ENCODE peak calls at places on chromosomes 2 and 18, in eight cellular contexts. One of them, this sample, is unnamed.
A peak's percentile ranks its signal among the peaks of the same experiment; 100 is the strongest.

GRCh38 chr18:11840493-11840892 is 10.7 kb upstream of the CHMP1B start:
- DNase-seq in SJSA1: no peak
- DNase-seq in left ventricle myocardium inferior: no peak
- DNase-seq in A673: no peak
- DNase-seq in IMR-90: no peak
- DNase-seq in heart right ventricle: no peak
- DNase-seq in cardiac muscle cell: no peak
- DNase-seq in fibroblast of mammary gland: no peak
- DNase-seq in this sample: no peak

GRCh38 chr2:74233648-74234047 is 35.2 kb downstream of the MTHFD2 start:
- DNase-seq in SJSA1: no peak
- DNase-seq in left ventricle myocardium inferior: no peak
- DNase-seq in A673: no peak
- DNase-seq in IMR-90: no peak
- DNase-seq in heart right ventricle: no peak
- DNase-seq in cardiac muscle cell: no peak
- DNase-seq in fibroblast of mammary gland: no peak
- DNase-seq in this sample: no peak

GRCh38 chr2:204298426-204298825 is 246.8 kb upstream of the PARD3B start:
- DNase-seq in SJSA1: no peak
- DNase-seq in left ventricle myocardium inferior: no peak
- DNase-seq in A673: no peak
- DNase-seq in IMR-90: no peak
- DNase-seq in heart right ventricle: no peak
- DNase-seq in cardiac muscle cell: no peak
- DNase-seq in fibroblast of mammary gland: no peak
- DNase-seq in this sample: no peak

GRCh38 chr2:10078704-10079191 is 1.5 kb downstream of the CYS1 start:
- DNase-seq in SJSA1: no peak
- DNase-seq in left ventricle myocardium inferior: no peak
- DNase-seq in A673: no peak
- DNase-seq in IMR-90: no peak
- DNase-seq in heart right ventricle: no peak
- DNase-seq in cardiac muscle cell: peak; percentile 16
- DNase-seq in fibroblast of mammary gland: no peak
- DNase-seq in this sample: no peak

GRCh38 chr2:174682578-174683391 is 81.5 kb downstream of the CHRNA1 start:
- DNase-seq in SJSA1: peak; percentile 79
- DNase-seq in left ventricle myocardium inferior: peak; percentile 79
- DNase-seq in A673: peak; percentile 48
- DNase-seq in IMR-90: peak; percentile 59
- DNase-seq in heart right ventricle: peak; percentile 81
- DNase-seq in cardiac muscle cell: peak; percentile 71
- DNase-seq in fibroblast of mammary gland: peak; percentile 61
- DNase-seq in this sample: peak; percentile 75

GRCh38 chr2:20524412-20525040 is 77.7 kb downstream of the RHOB start:
- DNase-seq in SJSA1: peak; percentile 31
- DNase-seq in left ventricle myocardium inferior: peak; percentile 61
- DNase-seq in A673: peak; percentile 63
- DNase-seq in IMR-90: no peak
- DNase-seq in heart right ventricle: peak; percentile 71
- DNase-seq in cardiac muscle cell: peak; percentile 61
- DNase-seq in fibroblast of mammary gland: peak; percentile 39
- DNase-seq in this sample: no peak

GRCh38 chr2:223626713-223627112 is 24.6 kb upstream of the SCG2 start:
- DNase-seq in SJSA1: peak; percentile 36
- DNase-seq in left ventricle myocardium inferior: no peak
- DNase-seq in A673: no peak
- DNase-seq in IMR-90: peak; percentile 75
- DNase-seq in heart right ventricle: no peak
- DNase-seq in cardiac muscle cell: peak; percentile 93
- DNase-seq in fibroblast of mammary gland: peak; percentile 65
- DNase-seq in this sample: no peak

GRCh38 chr2:232235716-232236115 is 142.8 kb upstream of the ALPP start:
- DNase-seq in SJSA1: no peak
- DNase-seq in left ventricle myocardium inferior: no peak
- DNase-seq in A673: no peak
- DNase-seq in IMR-90: peak; percentile 12
- DNase-seq in heart right ventricle: no peak
- DNase-seq in cardiac muscle cell: no peak
- DNase-seq in fibroblast of mammary gland: no peak
- DNase-seq in this sample: no peak

GRCh38 chr2:75138528-75138927 is 60.8 kb downstream of the TACR1 start:
- DNase-seq in SJSA1: no peak
- DNase-seq in left ventricle myocardium inferior: no peak
- DNase-seq in A673: no peak
- DNase-seq in IMR-90: no peak
- DNase-seq in heart right ventricle: no peak
- DNase-seq in cardiac muscle cell: no peak
- DNase-seq in fibroblast of mammary gland: no peak
- DNase-seq in this sample: no peak

GRCh38 chr2:23375448-23375847 is 9.5 kb upstream of the KLHL29 start:
- DNase-seq in SJSA1: no peak
- DNase-seq in left ventricle myocardium inferior: no peak
- DNase-seq in A673: peak; percentile 70
- DNase-seq in IMR-90: peak; percentile 24
- DNase-seq in heart right ventricle: no peak
- DNase-seq in cardiac muscle cell: peak; percentile 51
- DNase-seq in fibroblast of mammary gland: no peak
- DNase-seq in this sample: no peak

GRCh38 chr2:84866121-84866520 is 14.8 kb downstream of the TRABD2A start:
- DNase-seq in SJSA1: no peak
- DNase-seq in left ventricle myocardium inferior: no peak
- DNase-seq in A673: no peak
- DNase-seq in IMR-90: peak; percentile 38
- DNase-seq in heart right ventricle: no peak
- DNase-seq in cardiac muscle cell: peak; percentile 36
- DNase-seq in fibroblast of mammary gland: peak; percentile 86
- DNase-seq in this sample: no peak

GRCh38 chr2:42871372-42871771 is 79.0 kb upstream of the HAAO start:
- DNase-seq in SJSA1: no peak
- DNase-seq in left ventricle myocardium inferior: no peak
- DNase-seq in A673: no peak
- DNase-seq in IMR-90: no peak
- DNase-seq in heart right ventricle: no peak
- DNase-seq in cardiac muscle cell: no peak
- DNase-seq in fibroblast of mammary gland: no peak
- DNase-seq in this sample: no peak

GRCh38 chr2:235768606-235769005 is 274.8 kb downstream of the AGAP1 start:
- DNase-seq in SJSA1: no peak
- DNase-seq in left ventricle myocardium inferior: no peak
- DNase-seq in A673: no peak
- DNase-seq in IMR-90: peak; percentile 19
- DNase-seq in heart right ventricle: no peak
- DNase-seq in cardiac muscle cell: no peak
- DNase-seq in fibroblast of mammary gland: no peak
- DNase-seq in this sample: no peak

GRCh38 chr2:137964066-137964858 is at the start of gene HNMT:
- DNase-seq in SJSA1: peak; percentile 90
- DNase-seq in left ventricle myocardium inferior: no peak
- DNase-seq in A673: peak; percentile 17
- DNase-seq in IMR-90: peak; percentile 55
- DNase-seq in heart right ventricle: peak; percentile 27
- DNase-seq in cardiac muscle cell: peak; percentile 87
- DNase-seq in fibroblast of mammary gland: peak; percentile 80
- DNase-seq in this sample: peak; percentile 53

GRCh38 chr2:218679119-218679518 is 7.2 kb downstream of the STK36 start:
- DNase-seq in SJSA1: no peak
- DNase-seq in left ventricle myocardium inferior: no peak
- DNase-seq in A673: no peak
- DNase-seq in IMR-90: peak; percentile 32
- DNase-seq in heart right ventricle: no peak
- DNase-seq in cardiac muscle cell: no peak
- DNase-seq in fibroblast of mammary gland: peak; percentile 48
- DNase-seq in this sample: no peak

GRCh38 chr2:68980956-68981355 is 6.5 kb downstream of the GKN1 start:
- DNase-seq in SJSA1: no peak
- DNase-seq in left ventricle myocardium inferior: no peak
- DNase-seq in A673: no peak
- DNase-seq in IMR-90: no peak
- DNase-seq in heart right ventricle: no peak
- DNase-seq in cardiac muscle cell: no peak
- DNase-seq in fibroblast of mammary gland: no peak
- DNase-seq in this sample: no peak

GRCh38 chr2:174510583-174511189 is 23.9 kb upstream of the GPR155 start:
- DNase-seq in SJSA1: peak; percentile 4
- DNase-seq in left ventricle myocardium inferior: no peak
- DNase-seq in A673: peak; percentile 23
- DNase-seq in IMR-90: peak; percentile 13
- DNase-seq in heart right ventricle: no peak
- DNase-seq in cardiac muscle cell: no peak
- DNase-seq in fibroblast of mammary gland: peak; percentile 54
- DNase-seq in this sample: no peak

GRCh38 chr2:3135676-3136075 is 241.9 kb downstream of the EIPR1 start:
- DNase-seq in SJSA1: no peak
- DNase-seq in left ventricle myocardium inferior: no peak
- DNase-seq in A673: no peak
- DNase-seq in IMR-90: no peak
- DNase-seq in heart right ventricle: no peak
- DNase-seq in cardiac muscle cell: no peak
- DNase-seq in fibroblast of mammary gland: no peak
- DNase-seq in this sample: no peak

GRCh38 chr2:182833084-182833483 is 33.4 kb downstream of the FRZB start:
- DNase-seq in SJSA1: no peak
- DNase-seq in left ventricle myocardium inferior: no peak
- DNase-seq in A673: no peak
- DNase-seq in IMR-90: no peak
- DNase-seq in heart right ventricle: no peak
- DNase-seq in cardiac muscle cell: no peak
- DNase-seq in fibroblast of mammary gland: no peak
- DNase-seq in this sample: no peak

GRCh38 chr2:162308747-162309503 is 9.6 kb downstream of the IFIH1 start:
- DNase-seq in SJSA1: no peak
- DNase-seq in left ventricle myocardium inferior: no peak
- DNase-seq in A673: no peak
- DNase-seq in IMR-90: no peak
- DNase-seq in heart right ventricle: no peak
- DNase-seq in cardiac muscle cell: no peak
- DNase-seq in fibroblast of mammary gland: no peak
- DNase-seq in this sample: no peak

GRCh38 chr2:213251618-213252017 is 32.6 kb upstream of the SPAG16 start:
- DNase-seq in SJSA1: peak; percentile 75
- DNase-seq in left ventricle myocardium inferior: no peak
- DNase-seq in A673: peak; percentile 87
- DNase-seq in IMR-90: peak; percentile 81
- DNase-seq in heart right ventricle: no peak
- DNase-seq in cardiac muscle cell: peak; percentile 89
- DNase-seq in fibroblast of mammary gland: peak; percentile 82
- DNase-seq in this sample: no peak
- H3K4me3 ChIP-seq in SJSA1: no peak overlapping the region
- H3K4me3 ChIP-seq in left ventricle myocardium inferior: no peak overlapping the region
- H3K4me3 ChIP-seq in A673: no peak overlapping the region
- H3K4me3 ChIP-seq in IMR-90: no peak overlapping the region
- H3K4me3 ChIP-seq in heart right ventricle: no peak overlapping the region
- H3K4me3 ChIP-seq in cardiac muscle cell: no peak overlapping the region
- H3K4me3 ChIP-seq in fibroblast of mammary gland: no peak overlapping the region
- H3K4me3 ChIP-seq in this sample: no peak overlapping the region

GRCh38 chr18:70371908-70372307 is 83.1 kb downstream of the SOCS6 start:
- DNase-seq in SJSA1: no peak
- DNase-seq in left ventricle myocardium inferior: no peak
- DNase-seq in A673: no peak
- DNase-seq in IMR-90: no peak
- DNase-seq in heart right ventricle: no peak
- DNase-seq in cardiac muscle cell: no peak
- DNase-seq in fibroblast of mammary gland: no peak
- DNase-seq in this sample: no peak

GRCh38 chr18:70373062-70373519 is 84.2 kb downstream of the SOCS6 start:
- DNase-seq in SJSA1: peak; percentile 43
- DNase-seq in left ventricle myocardium inferior: no peak
- DNase-seq in A673: no peak
- DNase-seq in IMR-90: peak; percentile 93
- DNase-seq in heart right ventricle: no peak
- DNase-seq in cardiac muscle cell: peak; percentile 82
- DNase-seq in fibroblast of mammary gland: peak; percentile 99
- DNase-seq in this sample: no peak

GRCh38 chr18:70368903-70369302 is 80.1 kb downstream of the SOCS6 start:
- DNase-seq in SJSA1: no peak
- DNase-seq in left ventricle myocardium inferior: no peak
- DNase-seq in A673: no peak
- DNase-seq in IMR-90: no peak
- DNase-seq in heart right ventricle: no peak
- DNase-seq in cardiac muscle cell: peak; percentile 57
- DNase-seq in fibroblast of mammary gland: peak; percentile 69
- DNase-seq in this sample: no peak

GRCh38 chr18:70372450-70373061 is 83.7 kb downstream of the SOCS6 start:
- DNase-seq in SJSA1: no peak
- DNase-seq in left ventricle myocardium inferior: no peak
- DNase-seq in A673: no peak
- DNase-seq in IMR-90: no peak
- DNase-seq in heart right ventricle: no peak
- DNase-seq in cardiac muscle cell: no peak
- DNase-seq in fibroblast of mammary gland: no peak
- DNase-seq in this sample: no peak

DNA sequence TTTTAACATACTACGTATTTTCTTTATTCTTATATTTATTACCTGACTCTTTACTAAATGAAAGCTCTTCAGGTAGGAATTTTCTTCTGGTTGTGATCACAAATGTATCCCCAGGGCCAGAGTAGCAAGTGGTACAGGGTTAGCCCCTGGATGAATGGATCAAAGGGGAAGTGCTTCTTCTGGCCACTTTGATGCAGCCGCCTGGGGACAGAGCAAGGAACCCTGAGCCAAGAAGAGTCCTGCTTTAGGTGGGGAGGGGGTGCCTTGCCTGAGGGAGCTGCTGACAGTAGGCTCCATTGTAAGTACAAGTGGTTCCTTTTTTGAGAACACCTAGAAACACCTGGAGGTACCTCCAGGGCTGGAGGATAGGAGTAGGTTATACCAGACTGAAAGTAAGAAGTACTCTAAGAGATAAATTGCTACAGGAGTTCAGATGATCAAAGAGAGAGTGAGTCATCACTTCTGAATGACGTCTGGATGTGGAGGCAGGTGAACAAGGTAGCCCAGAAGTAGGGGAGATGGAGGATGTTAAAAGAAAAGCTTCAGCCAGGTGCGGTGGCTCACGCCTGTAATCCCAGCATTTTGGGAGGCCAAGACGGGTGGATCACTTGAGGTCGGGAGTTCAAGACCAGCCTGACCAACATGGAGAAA is 82.4 kb downstream of the SOCS6 start:
- DNase-seq in SJSA1: no peak
- DNase-seq in left ventricle myocardium inferior: no peak
- DNase-seq in A673: no peak
- DNase-seq in IMR-90: no peak
- DNase-seq in heart right ventricle: no peak
- DNase-seq in cardiac muscle cell: no peak
- DNase-seq in fibroblast of mammary gland: no peak
- DNase-seq in this sample: no peak
- H3K4me3 ChIP-seq in SJSA1: no peak overlapping the region
- H3K4me3 ChIP-seq in left ventricle myocardium inferior: no peak overlapping the region
- H3K4me3 ChIP-seq in A673: no peak overlapping the region
- H3K4me3 ChIP-seq in IMR-90: no peak overlapping the region
- H3K4me3 ChIP-seq in heart right ventricle: no peak overlapping the region
- H3K4me3 ChIP-seq in cardiac muscle cell: no peak overlapping the region
- H3K4me3 ChIP-seq in fibroblast of mammary gland: no peak overlapping the region
- H3K4me3 ChIP-seq in this sample: no peak overlapping the region

GRCh38 chr2:44954306-44954901 is 12.9 kb downstream of the SIX3 start:
- DNase-seq in SJSA1: no peak
- DNase-seq in left ventricle myocardium inferior: no peak
- DNase-seq in A673: no peak
- DNase-seq in IMR-90: no peak
- DNase-seq in heart right ventricle: no peak
- DNase-seq in cardiac muscle cell: no peak
- DNase-seq in fibroblast of mammary gland: no peak
- DNase-seq in this sample: no peak
- H3K4me3 ChIP-seq in SJSA1: no peak overlapping the region
- H3K4me3 ChIP-seq in left ventricle myocardium inferior: peak overlapping the region; percentile 58
- H3K4me3 ChIP-seq in A673: peak overlapping the region; percentile 33
- H3K4me3 ChIP-seq in IMR-90: no peak overlapping the region
- H3K4me3 ChIP-seq in heart right ventricle: peak overlapping the region; percentile 13
- H3K4me3 ChIP-seq in cardiac muscle cell: no peak overlapping the region
- H3K4me3 ChIP-seq in fibroblast of mammary gland: no peak overlapping the region
- H3K4me3 ChIP-seq in this sample: no peak overlapping the region

GRCh38 chr2:28400434-28400833 is 7.8 kb downstream of the FOSL2 start:
- DNase-seq in SJSA1: no peak
- DNase-seq in left ventricle myocardium inferior: no peak
- DNase-seq in A673: no peak
- DNase-seq in IMR-90: no peak
- DNase-seq in heart right ventricle: no peak
- DNase-seq in cardiac muscle cell: no peak
- DNase-seq in fibroblast of mammary gland: no peak
- DNase-seq in this sample: no peak
- H3K4me3 ChIP-seq in SJSA1: no peak overlapping the region
- H3K4me3 ChIP-seq in left ventricle myocardium inferior: peak overlapping the region; percentile 84
- H3K4me3 ChIP-seq in A673: no peak overlapping the region
- H3K4me3 ChIP-seq in IMR-90: no peak overlapping the region
- H3K4me3 ChIP-seq in heart right ventricle: no peak overlapping the region
- H3K4me3 ChIP-seq in cardiac muscle cell: no peak overlapping the region
- H3K4me3 ChIP-seq in fibroblast of mammary gland: no peak overlapping the region
- H3K4me3 ChIP-seq in this sample: no peak overlapping the region